ENCODE peak calls at places on chromosomes 2 and 18, in five cellular contexts. P is CD4-positive, alpha-beta memory T cell; Q is uterus; U is HCT116; Y is aorta. I is an unnamed sample. For H3K4me1, the result is how much of the 10 kb centered on the place peaks cover.

GRCh38 chr2:113183264-113183663 is 9.5 kb downstream of the PSD4 start:
- DNase-seq in Y (no peak), U (no peak), Q (no peak), P (no peak), I (no peak)

GRCh38 chr2:46690825-46691224 is 211.5 kb downstream of the TMEM247 start:
- DNase-seq in Q (no peak), P (no peak), Y (no peak), U (peak), I (no peak)

GRCh38 chr2:58633576-58634365 is 392.6 kb upstream of the FANCL start:
- DNase-seq in U (peak), Y (no peak), P (no peak), Q (no peak), I (no peak)

GRCh38 chr2:30239308-30240161 is 8.2 kb downstream of the LBH start:
- DNase-seq in U (peak), Y (peak), P (peak), Q (peak), I (peak)

GRCh38 chr2:98507940-98508689 is 63.5 kb downstream of the INPP4A start:
- DNase-seq in U (no peak), P (no peak), Q (peak), Y (no peak), I (no peak)

GRCh38 chr2:24402242-24403092 is 42.1 kb upstream of the ITSN2 start:
- DNase-seq in U (no peak), Q (no peak), P (no peak), Y (no peak), I (no peak)

GRCh38 chr18:49230331-49230730 is 230.1 kb downstream of the DYM start:
- DNase-seq in P (no peak), U (no peak), Q (no peak), Y (no peak), I (no peak)

GRCh38 chr2:182784777-182785176 is 68.7 kb downstream of the DNAJC10 start:
- DNase-seq in Q (no peak), Y (no peak), P (no peak), U (peak), I (no peak)

GRCh38 chr2:226466589-226466988 is 333.0 kb downstream of the IRS1 start:
- DNase-seq in Y (no peak), U (no peak), P (no peak), Q (no peak), I (no peak)

GRCh38 chr2:180980943-180981898 is 816 bp downstream of the UBE2E3 start:
- DNase-seq in P (peak), U (no peak), Y (peak), Q (no peak), I (peak)

GRCh38 chr18:31171159-31171839 is 8.6 kb upstream of the DSC1 start:
- DNase-seq in Y (no peak), U (no peak), Q (no peak), P (no peak), I (peak)

GRCh38 chr2:46676198-46676597 is 196.8 kb downstream of the TMEM247 start:
- DNase-seq in Y (no peak), U (no peak), Q (no peak), P (no peak), I (no peak)

GRCh38 chr2:184906160-184906559 is 307.8 kb downstream of the ZNF804A start:
- DNase-seq in P (no peak), Q (no peak), Y (no peak), U (no peak), I (no peak)

GRCh38 chr2:173149491-173149890 is 73.8 kb downstream of the MAP3K20 start:
- DNase-seq in Q (no peak), P (peak), Y (no peak), U (no peak), I (no peak)

GRCh38 chr2:10901160-10901559 is 10.6 kb upstream of the KCNF1 start:
- DNase-seq in Q (no peak), Y (no peak), U (peak), P (no peak), I (no peak)

GRCh38 chr18:51107594-51108305 is 77.7 kb downstream of the SMAD4 start:
- DNase-seq in Y (peak), P (no peak), Q (no peak), U (no peak), I (no peak)

GRCh38 chr2:11342561-11343343 is 1.7 kb downstream of the ROCK2 start:
- DNase-seq in Q (no peak), P (no peak), U (peak), Y (no peak), I (peak)

GRCh38 chr2:128545829-128546228 is 227.2 kb upstream of the HS6ST1 start:
- DNase-seq in U (no peak), P (no peak), Y (no peak), Q (no peak), I (no peak)

GRCh38 chr2:172480301-172481218 is 53.2 kb downstream of the ITGA6 start:
- DNase-seq in P (no peak), Q (peak), Y (no peak), U (no peak), I (no peak)

GRCh38 chr2:41068740-41069139 is 616.9 kb upstream of the SLC8A1 start:
- DNase-seq in P (no peak), Q (no peak), U (no peak), Y (no peak), I (no peak)

GRCh38 chr2:234694244-234695013 is 197.5 kb upstream of the ARL4C start:
- DNase-seq in U (peak), Q (no peak), Y (no peak), P (no peak), I (no peak)

GRCh38 chr2:147862859-147863516 is 18.2 kb downstream of the ACVR2A start:
- DNase-seq in Q (no peak), U (no peak), P (peak), Y (no peak), I (no peak)

GRCh38 chr2:98883780-98884211 is 52.2 kb downstream of the CRACDL start:
- DNase-seq in Q (no peak), U (no peak), Y (no peak), P (no peak), I (no peak)

GRCh38 chr2:128769457-128770142 is 450.9 kb upstream of the HS6ST1 start:
- DNase-seq in U (no peak), P (no peak), Y (peak), Q (no peak), I (no peak)

GRCh38 chr2:199414465-199414864 is 43.3 kb downstream of the SATB2 start:
- DNase-seq in Q (no peak), U (no peak), P (no peak), Y (no peak), I (no peak)

GRCh38 chr2:203551653-203552250 is 16.7 kb upstream of the RAPH1 start:
- DNase-seq in Q (peak), P (no peak), U (no peak), Y (no peak), I (no peak)

GRCh38 chr2:111985514-111985913 is 69.6 kb upstream of the TMEM87B start:
- DNase-seq in U (no peak), P (no peak), Y (no peak), Q (no peak), I (peak)
- H3K4me1 ChIP-seq in U (under half), P (under half), Y (under half), Q (under half), I (under half)

DNA sequence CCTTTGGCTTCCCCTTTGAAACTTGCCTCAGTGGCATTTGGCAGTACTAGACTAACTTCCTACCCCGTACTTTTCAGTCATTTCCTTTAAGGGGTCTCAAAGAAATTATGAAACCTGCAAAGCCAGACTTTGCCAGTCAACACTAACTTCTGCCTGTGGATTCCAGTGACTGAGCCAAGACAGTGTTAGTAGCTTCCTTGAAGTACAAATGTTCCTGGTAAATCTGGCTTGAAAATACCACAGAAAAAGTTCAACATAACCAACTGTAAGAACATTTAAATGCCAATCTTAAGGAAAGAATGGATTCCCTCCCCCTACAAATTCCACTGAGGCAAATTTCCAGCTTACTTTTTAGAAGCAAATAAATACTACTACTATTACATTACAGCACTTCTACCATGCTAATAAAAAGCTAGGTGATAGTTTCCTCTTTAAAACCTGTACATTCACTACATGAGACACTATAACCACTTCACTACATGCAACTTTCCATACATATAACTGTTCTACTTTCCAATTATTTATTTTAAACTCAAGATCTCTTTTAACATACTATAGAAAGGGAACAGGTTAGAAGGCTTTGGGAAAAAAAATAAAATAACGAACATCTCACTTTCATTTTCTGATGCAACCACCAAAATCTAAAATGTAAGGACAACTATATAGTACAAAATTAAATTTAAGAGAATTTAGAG is 2.4 kb downstream of the PELI1 start:
- DNase-seq in Q (no peak), P (no peak), U (no peak), Y (no peak), I (peak)
- H3K4me3 ChIP-seq in Q (peak), P (peak), U (no peak), Y (peak), I (peak)

GRCh38 chr2:119234021-119235019 is 10.7 kb downstream of the STEAP3 start:
- DNase-seq in Q (no peak), Y (no peak), P (no peak), U (no peak), I (peak)
- H3K4me1 ChIP-seq in Q (under half), Y (under half), P (under half), U (under half), I (under half)

DNA sequence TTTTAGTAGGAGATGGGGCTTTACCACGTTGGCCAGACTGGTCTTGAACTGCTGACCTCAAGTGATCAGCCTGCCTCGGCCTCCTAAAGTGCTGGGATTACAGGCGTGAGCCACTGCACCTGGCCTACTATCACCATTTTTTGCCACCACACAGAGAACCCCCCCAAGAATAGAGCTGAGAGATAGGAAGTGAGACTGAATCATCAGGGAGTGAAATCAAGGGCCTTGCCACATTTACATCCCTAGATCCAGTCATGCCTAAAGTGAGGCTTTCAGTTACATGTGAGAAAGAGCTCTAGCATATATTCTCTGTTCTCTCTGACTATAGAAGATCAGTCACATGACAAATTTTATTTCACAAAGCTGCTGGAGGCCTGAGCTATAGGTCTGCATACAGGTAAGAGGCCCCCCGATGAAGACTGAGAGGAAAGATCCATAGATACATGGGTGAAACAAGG is 28.0 kb upstream of the KCMF1 start:
- DNase-seq in P (no peak), U (no peak), Q (no peak), Y (no peak), I (no peak)
- H3K4me3 ChIP-seq in P (no peak), U (no peak), Q (no peak), Y (no peak), I (no peak)

GRCh38 chr2:233083782-233084181 is 23.6 kb downstream of the INPP5D start:
- DNase-seq in P (peak), U (no peak), Y (no peak), Q (no peak), I (no peak)

GRCh38 chr2:233084488-233084887 is 24.3 kb downstream of the INPP5D start:
- DNase-seq in Y (peak), U (no peak), Q (peak), P (peak), I (no peak)

GRCh38 chr2:233085839-233086150 is 25.7 kb downstream of the INPP5D start:
- DNase-seq in P (no peak), Y (no peak), Q (no peak), U (no peak), I (no peak)

GRCh38 chr2:233082934-233083755 is 23.0 kb downstream of the INPP5D start:
- DNase-seq in P (no peak), Q (no peak), U (no peak), Y (peak), I (peak)

GRCh38 chr2:233085037-233085838 is 25.1 kb downstream of the INPP5D start:
- DNase-seq in Q (no peak), Y (peak), U (no peak), P (no peak), I (no peak)
- H3K4me1 ChIP-seq in Q (under half), Y (under half), U (under half), P (half or more), I (under half)

DNA sequence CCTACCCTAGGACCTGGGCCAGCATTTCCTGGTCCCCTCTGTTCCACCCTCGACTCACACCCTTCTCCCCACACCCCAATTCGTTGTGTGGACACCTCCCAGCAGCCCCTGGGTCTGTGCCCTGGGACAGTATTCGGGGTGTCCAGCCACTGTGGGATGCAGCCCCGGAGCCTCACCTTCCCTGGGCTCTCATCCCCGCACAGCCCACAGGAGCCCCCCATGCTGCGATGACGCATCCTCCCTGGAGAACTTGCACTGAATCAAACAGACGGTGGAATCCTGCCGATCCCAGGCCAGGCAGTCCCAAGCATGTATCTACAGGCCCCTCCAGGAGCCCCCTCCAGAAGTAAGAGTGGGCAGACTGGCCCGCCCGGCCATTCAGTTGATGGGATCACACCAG is 9.7 kb downstream of the ITM2C start:
- DNase-seq in P (no peak), U (no peak), Y (no peak), Q (no peak), I (no peak)
- H3K4me3 ChIP-seq in P (no peak), U (no peak), Y (no peak), Q (no peak), I (no peak)

GRCh38 chr2:108629417-108629816 is 89.9 kb upstream of the RANBP2 start:
- DNase-seq in Y (no peak), U (no peak), Q (no peak), P (peak), I (no peak)

GRCh38 chr2:108626993-108627392 is 92.3 kb upstream of the RANBP2 start:
- DNase-seq in U (no peak), P (no peak), Q (no peak), Y (no peak), I (no peak)

GRCh38 chr2:108625828-108626195 is 91.5 kb downstream of the LIMS1 start:
- DNase-seq in U (no peak), Q (no peak), P (no peak), Y (no peak), I (no peak)

GRCh38 chr2:108625186-108625827 is 91.0 kb downstream of the LIMS1 start:
- DNase-seq in Q (no peak), P (no peak), U (no peak), Y (no peak), I (no peak)

GRCh38 chr2:108627911-108628567 is 91.2 kb upstream of the RANBP2 start:
- DNase-seq in Y (no peak), Q (no peak), P (no peak), U (no peak), I (no peak)
- H3K4me1 ChIP-seq in Y (under half), Q (under half), P (half or more), U (under half), I (under half)

GRCh38 chr2:15942711-15943345 is 2.5 kb downstream of the MYCN start:
- DNase-seq in U (no peak), P (no peak), Y (no peak), Q (no peak), I (no peak)

GRCh38 chr2:15944325-15945017 is 4.1 kb downstream of the MYCN start:
- DNase-seq in Q (no peak), U (no peak), Y (no peak), P (no peak), I (peak)

GRCh38 chr2:15941970-15942710 is 1.8 kb downstream of the MYCN start:
- DNase-seq in P (no peak), U (no peak), Y (peak), Q (no peak), I (peak)

GRCh38 chr2:15943914-15944313 is 3.6 kb downstream of the MYCN start:
- DNase-seq in Y (no peak), U (no peak), P (no peak), Q (no peak), I (peak)

GRCh38 chr2:15943378-15943851 is 3.1 kb downstream of the MYCN start:
- DNase-seq in U (no peak), P (no peak), Y (no peak), Q (no peak), I (peak)
- H3K4me3 ChIP-seq in U (no peak), P (no peak), Y (no peak), Q (no peak), I (peak)